ENCODE peak calls at places on chromosomes 4 and X, in five cellular contexts. A is H1, T is K562, F is GM12878, J is HepG2. C is an unnamed sample.

GRCh38 chrX:9324676-9325075 is 140.2 kb upstream of the TBL1X start:
- DNase-seq in A (no peak), T (no peak), F (no peak), J (no peak), C (no peak)

GRCh38 chr4:75821966-75822365 is 80.3 kb downstream of the PPEF2 start:
- DNase-seq in A (no peak), T (no peak), F (no peak), J (no peak), C (no peak)

GRCh38 chrX:147476008-147476407 is 435.7 kb upstream of the FMR1 start:
- DNase-seq in A (no peak), T (peak), F (no peak), J (peak), C (no peak)

GRCh38 chr4:108081251-108081650 is 87.5 kb downstream of the LEF1 start:
- DNase-seq in A (no peak), T (no peak), F (no peak), J (no peak), C (no peak)

GRCh38 chr4:119683518-119683917 is 54.9 kb upstream of the PDE5A start:
- DNase-seq in A (no peak), T (no peak), F (no peak), J (no peak), C (no peak)

GRCh38 chrX:40971736-40972135 is 113.5 kb upstream of the USP9X start:
- DNase-seq in A (no peak), T (no peak), F (no peak), J (no peak), C (no peak)

GRCh38 chrX:475926-476723 is 89.4 kb upstream of the PPP2R3B start:
- DNase-seq in A (no peak), T (no peak), F (no peak), J (no peak), C (no peak)

GRCh38 chr4:89404530-89404929 is 96.9 kb upstream of the GPRIN3 start:
- DNase-seq in A (no peak), T (no peak), F (no peak), J (no peak), C (no peak)

GRCh38 chr4:182015893-182016292 is 227.3 kb upstream of the TENM3 start:
- DNase-seq in A (no peak), T (no peak), F (no peak), J (no peak), C (no peak)

GRCh38 chr4:147370473-147370872 is 110.4 kb upstream of the EDNRA start:
- DNase-seq in A (no peak), T (no peak), F (no peak), J (no peak), C (no peak)

GRCh38 chrX:44975666-44976263 is 102.8 kb downstream of the KDM6A start:
- DNase-seq in A (no peak), T (peak), F (no peak), J (peak), C (no peak)

GRCh38 chrX:10600479-10600878 is 19.9 kb downstream of the MID1 start:
- DNase-seq in A (no peak), T (no peak), F (no peak), J (no peak), C (no peak)

GRCh38 chrX:68935362-68935761 is 106.5 kb downstream of the EFNB1 start:
- DNase-seq in A (no peak), T (no peak), F (no peak), J (no peak), C (no peak)

GRCh38 chrX:127577884-127578283 is 474.3 kb downstream of the ACTRT1 start:
- DNase-seq in A (no peak), T (no peak), F (no peak), J (no peak), C (no peak)
- TF ChIP-seq TAF1 in A (no peak), T (no peak), F (no peak), J (no peak), C (no peak)

GRCh38 chr4:123835852-123836251 is 439.3 kb downstream of the SPRY1 start:
- DNase-seq in A (no peak), T (no peak), F (no peak), J (no peak), C (no peak)

GRCh38 chr4:123840232-123840631 is 443.6 kb downstream of the SPRY1 start:
- DNase-seq in A (no peak), T (no peak), F (no peak), J (no peak), C (no peak)

GRCh38 chr4:123836919-123837605 is 440.5 kb downstream of the SPRY1 start:
- DNase-seq in A (no peak), T (no peak), F (no peak), J (no peak), C (no peak)

GRCh38 chr4:123841431-123842121 is 445.0 kb downstream of the SPRY1 start:
- DNase-seq in A (no peak), T (no peak), F (no peak), J (no peak), C (no peak)

GRCh38 chr4:123838426-123838825 is 441.8 kb downstream of the SPRY1 start:
- DNase-seq in A (no peak), T (no peak), F (no peak), J (no peak), C (no peak)
- TF ChIP-seq TAF1 in A (no peak), T (no peak), F (no peak), J (no peak), C (no peak)

GRCh38 chr4:77104405-77105292 is 28.9 kb upstream of the CCNI start:
- DNase-seq in A (no peak), T (no peak), F (no peak), J (no peak), C (no peak)
- TF ChIP-seq TAF1 in A (no peak), T (no peak), F (no peak), J (no peak), C (no peak)

GRCh38 chr4:79650217-79650616 is 242.2 kb upstream of the GK2 start:
- DNase-seq in A (no peak), T (no peak), F (no peak), J (no peak), C (no peak)

GRCh38 chr4:79652726-79653125 is 244.7 kb upstream of the GK2 start:
- DNase-seq in A (no peak), T (no peak), F (no peak), J (no peak), C (no peak)

GRCh38 chr4:79650794-79651431 is 242.9 kb upstream of the GK2 start:
- DNase-seq in A (no peak), T (no peak), F (no peak), J (no peak), C (no peak)

GRCh38 chr4:79652232-79652631 is 244.2 kb upstream of the GK2 start:
- DNase-seq in A (no peak), T (no peak), F (no peak), J (peak), C (no peak)

GRCh38 chr4:79651516-79651915 is 243.5 kb upstream of the GK2 start:
- DNase-seq in A (peak), T (no peak), F (no peak), J (peak), C (no peak)
- TF ChIP-seq TAF1 in A (no peak), T (no peak), F (no peak), J (no peak), C (no peak)

GRCh38 chr4:80036949-80037348 is 36.1 kb downstream of the ANTXR2 start:
- DNase-seq in A (no peak), T (no peak), F (no peak), J (no peak), C (no peak)

GRCh38 chr4:80037864-80038263 is 35.2 kb downstream of the ANTXR2 start:
- DNase-seq in A (no peak), T (no peak), F (no peak), J (no peak), C (no peak)

GRCh38 chr4:80033581-80033980 is 39.4 kb downstream of the ANTXR2 start:
- DNase-seq in A (no peak), T (peak), F (no peak), J (no peak), C (no peak)

GRCh38 chr4:80036306-80036705 is 36.7 kb downstream of the ANTXR2 start:
- DNase-seq in A (no peak), T (no peak), F (no peak), J (no peak), C (no peak)

GRCh38 chr4:80035336-80035735 is 37.7 kb downstream of the ANTXR2 start:
- DNase-seq in A (no peak), T (no peak), F (no peak), J (peak), C (no peak)
- TF ChIP-seq TAF1 in A (no peak), T (no peak), F (no peak), J (no peak), C (no peak)

DNA sequence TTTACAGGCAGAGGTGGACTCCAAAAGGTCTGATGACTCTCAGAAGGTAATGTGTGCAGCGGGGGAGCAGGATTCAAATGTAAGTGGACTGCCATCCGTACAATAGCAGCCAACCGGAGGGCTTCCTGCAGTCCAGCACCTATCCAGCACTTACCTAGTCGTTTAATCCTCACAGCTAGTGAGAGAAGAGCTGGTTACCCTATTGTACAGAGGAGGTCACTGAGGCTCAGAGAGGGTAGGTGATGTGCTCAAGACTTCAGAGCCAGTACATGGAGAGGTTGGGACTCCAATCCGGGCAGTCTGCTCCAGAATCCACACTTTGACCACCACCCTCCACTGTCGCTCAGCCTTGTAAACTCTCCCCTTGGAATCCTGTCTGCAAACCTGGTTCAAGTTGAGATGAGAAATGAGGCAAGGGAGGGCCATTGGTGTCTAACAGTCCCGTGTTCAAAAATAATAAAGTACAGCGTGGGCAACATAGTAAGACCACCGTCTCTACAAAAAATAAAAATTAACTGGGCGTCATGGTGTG is 22.5 kb upstream of the JAKMIP1 start:
- DNase-seq in A (no peak), T (no peak), F (no peak), J (no peak), C (no peak)
- TF ChIP-seq TAF1 in A (no peak), T (no peak), F (no peak), J (no peak), C (no peak)

GRCh38 chr4:145034727-145035211 is 63.2 kb downstream of the ANAPC10 start:
- DNase-seq in A (no peak), T (no peak), F (no peak), J (no peak), C (no peak)
- TF ChIP-seq TAF1 in A (no peak), T (no peak), F (no peak), J (no peak), C (no peak)

C was measured in GM12891.